ENCODE peak calls at places on chromosomes 16 and 17, in six cellular contexts. One of them, this sample, is unnamed.

GRCh38 chr17:44910231-44911106 is 4.8 kb downstream of the GFAP start:
- DNase-seq in activated CD4-positive, alpha-beta T cell treated with anti-CD3 and anti-CD28 coated beads, Interleukin-2, amount 50 U/mL, for 1 hour: no peak
- DNase-seq in HFF-Myc: no peak
- DNase-seq in glutamatergic neuron: no peak
- DNase-seq in NCI-H1105 treated with DMSO at 0.1 percent for 48 hours: no peak
- DNase-seq in DMS79: no peak
- DNase-seq in this sample: no peak

GRCh38 chr16:84313921-84314320 is 19.2 kb downstream of the WFDC1 start:
- DNase-seq in HFF-Myc: no peak
- DNase-seq in glutamatergic neuron: no peak
- DNase-seq in DMS79: no peak
- DNase-seq in activated CD4-positive, alpha-beta T cell treated with anti-CD3 and anti-CD28 coated beads, Interleukin-2, amount 50 U/mL, for 1 hour: no peak
- DNase-seq in NCI-H1105 treated with DMSO at 0.1 percent for 48 hours: no peak
- DNase-seq in this sample: no peak

GRCh38 chr17:1959871-1960569 is 65.1 kb downstream of the RTN4RL1 start:
- DNase-seq in DMS79: peak
- DNase-seq in glutamatergic neuron: no peak
- DNase-seq in HFF-Myc: no peak
- DNase-seq in activated CD4-positive, alpha-beta T cell treated with anti-CD3 and anti-CD28 coated beads, Interleukin-2, amount 50 U/mL, for 1 hour: no peak
- DNase-seq in NCI-H1105 treated with DMSO at 0.1 percent for 48 hours: no peak
- DNase-seq in this sample: no peak

GRCh38 chr17:76207268-76207667 is 33.0 kb downstream of the RNF157 start:
- DNase-seq in NCI-H1105 treated with DMSO at 0.1 percent for 48 hours: no peak
- DNase-seq in HFF-Myc: no peak
- DNase-seq in DMS79: no peak
- DNase-seq in activated CD4-positive, alpha-beta T cell treated with anti-CD3 and anti-CD28 coated beads, Interleukin-2, amount 50 U/mL, for 1 hour: no peak
- DNase-seq in glutamatergic neuron: no peak
- DNase-seq in this sample: no peak

GRCh38 chr16:49473131-49473530 is 99.5 kb downstream of the C16orf78 start:
- DNase-seq in DMS79: no peak
- DNase-seq in NCI-H1105 treated with DMSO at 0.1 percent for 48 hours: no peak
- DNase-seq in activated CD4-positive, alpha-beta T cell treated with anti-CD3 and anti-CD28 coated beads, Interleukin-2, amount 50 U/mL, for 1 hour: no peak
- DNase-seq in glutamatergic neuron: peak
- DNase-seq in HFF-Myc: no peak
- DNase-seq in this sample: no peak

GRCh38 chr16:4687946-4688673 is 5.3 kb upstream of the NUDT16L1 start:
- DNase-seq in glutamatergic neuron: no peak
- DNase-seq in activated CD4-positive, alpha-beta T cell treated with anti-CD3 and anti-CD28 coated beads, Interleukin-2, amount 50 U/mL, for 1 hour: no peak
- DNase-seq in DMS79: no peak
- DNase-seq in HFF-Myc: no peak
- DNase-seq in NCI-H1105 treated with DMSO at 0.1 percent for 48 hours: no peak
- DNase-seq in this sample: no peak

GRCh38 chr16:85639529-85640253 is 26.6 kb downstream of the GSE1 start:
- DNase-seq in glutamatergic neuron: no peak
- DNase-seq in HFF-Myc: no peak
- DNase-seq in NCI-H1105 treated with DMSO at 0.1 percent for 48 hours: no peak
- DNase-seq in DMS79: no peak
- DNase-seq in activated CD4-positive, alpha-beta T cell treated with anti-CD3 and anti-CD28 coated beads, Interleukin-2, amount 50 U/mL, for 1 hour: no peak
- DNase-seq in this sample: no peak

GRCh38 chr17:7313890-7314718 is 1.1 kb downstream of the GPS2 start:
- DNase-seq in DMS79: no peak
- DNase-seq in glutamatergic neuron: no peak
- DNase-seq in activated CD4-positive, alpha-beta T cell treated with anti-CD3 and anti-CD28 coated beads, Interleukin-2, amount 50 U/mL, for 1 hour: no peak
- DNase-seq in HFF-Myc: no peak
- DNase-seq in NCI-H1105 treated with DMSO at 0.1 percent for 48 hours: no peak
- DNase-seq in this sample: no peak

GRCh38 chr16:82938108-82938507 is 311.3 kb downstream of the CDH13 start:
- DNase-seq in activated CD4-positive, alpha-beta T cell treated with anti-CD3 and anti-CD28 coated beads, Interleukin-2, amount 50 U/mL, for 1 hour: no peak
- DNase-seq in NCI-H1105 treated with DMSO at 0.1 percent for 48 hours: no peak
- DNase-seq in DMS79: no peak
- DNase-seq in glutamatergic neuron: no peak
- DNase-seq in HFF-Myc: no peak
- DNase-seq in this sample: no peak

GRCh38 chr17:38358586-38359513 is 7.2 kb downstream of the SOCS7 start:
- DNase-seq in HFF-Myc: no peak
- DNase-seq in NCI-H1105 treated with DMSO at 0.1 percent for 48 hours: no peak
- DNase-seq in activated CD4-positive, alpha-beta T cell treated with anti-CD3 and anti-CD28 coated beads, Interleukin-2, amount 50 U/mL, for 1 hour: no peak
- DNase-seq in DMS79: peak
- DNase-seq in glutamatergic neuron: no peak
- DNase-seq in this sample: no peak

GRCh38 chr17:11986939-11987329 is 10.3 kb downstream of the ZNF18 start:
- DNase-seq in HFF-Myc: peak
- DNase-seq in glutamatergic neuron: no peak
- DNase-seq in activated CD4-positive, alpha-beta T cell treated with anti-CD3 and anti-CD28 coated beads, Interleukin-2, amount 50 U/mL, for 1 hour: no peak
- DNase-seq in DMS79: no peak
- DNase-seq in NCI-H1105 treated with DMSO at 0.1 percent for 48 hours: peak
- DNase-seq in this sample: peak

GRCh38 chr17:61354895-61355294 is 44.7 kb upstream of the TBX2 start:
- DNase-seq in DMS79: no peak
- DNase-seq in glutamatergic neuron: no peak
- DNase-seq in NCI-H1105 treated with DMSO at 0.1 percent for 48 hours: no peak
- DNase-seq in activated CD4-positive, alpha-beta T cell treated with anti-CD3 and anti-CD28 coated beads, Interleukin-2, amount 50 U/mL, for 1 hour: no peak
- DNase-seq in HFF-Myc: no peak
- DNase-seq in this sample: no peak

GRCh38 chr16:56933266-56933619 is 1.3 kb downstream of the HERPUD1 start:
- DNase-seq in HFF-Myc: no peak
- DNase-seq in DMS79: no peak
- DNase-seq in activated CD4-positive, alpha-beta T cell treated with anti-CD3 and anti-CD28 coated beads, Interleukin-2, amount 50 U/mL, for 1 hour: no peak
- DNase-seq in NCI-H1105 treated with DMSO at 0.1 percent for 48 hours: peak
- DNase-seq in glutamatergic neuron: no peak
- DNase-seq in this sample: no peak

This sample was measured in brain pericyte.